ENCODE peak calls at places on chromosome 7, in eight cellular contexts. I is EL; H is cardiac muscle cell; D is MCF 10A; B is CD4-positive, alpha-beta T cell; K is OCI-M1; Q is A549; Y is activated effector memory CD4-positive, alpha-beta T cell treated with Interleukin-2 at 50 U/mL for 16 hours. A is an unnamed sample.

GRCh38 chr7:1247527-1248041 is 14.9 kb downstream of the UNCX start:
- DNase-seq in I (no peak), H (no peak), D (no peak), B (peak), K (no peak), Q (no peak), Y (no peak), A (peak)

GRCh38 chr7:112103246-112103645 is 103.0 kb downstream of the DOCK4 start:
- DNase-seq in I (no peak), H (peak), D (peak), B (no peak), K (peak), Q (no peak), Y (no peak), A (no peak)

GRCh38 chr7:373818-374705 is 84.1 kb downstream of the FOXL3 start:
- DNase-seq in I (no peak), H (no peak), D (no peak), B (no peak), K (no peak), Q (no peak), Y (no peak), A (peak)

GRCh38 chr7:35970458-35970857 is 169.6 kb downstream of the SEPTIN7 start:
- DNase-seq in I (no peak), H (no peak), D (no peak), B (no peak), K (no peak), Q (no peak), Y (no peak), A (no peak)

GRCh38 chr7:88260700-88261099 is 40.9 kb upstream of the SRI start:
- DNase-seq in I (no peak), H (no peak), D (no peak), B (no peak), K (no peak), Q (no peak), Y (no peak), A (no peak)

GRCh38 chr7:106196460-106197021 is 84.4 kb upstream of the SYPL1 start:
- DNase-seq in I (no peak), H (no peak), D (peak), B (no peak), K (no peak), Q (no peak), Y (no peak), A (no peak)

GRCh38 chr7:27247452-27248426 is 5.1 kb downstream of the EVX1 start:
- DNase-seq in I (no peak), H (no peak), D (no peak), B (no peak), K (no peak), Q (no peak), Y (no peak), A (no peak)

GRCh38 chr7:24057243-24057642 is 226.7 kb upstream of the NPY start:
- DNase-seq in I (no peak), H (no peak), D (no peak), B (no peak), K (no peak), Q (peak), Y (no peak), A (no peak)

GRCh38 chr7:73528204-73528603 is 6.1 kb upstream of the BAZ1B start:
- DNase-seq in I (no peak), H (no peak), D (no peak), B (no peak), K (no peak), Q (no peak), Y (no peak), A (no peak)

GRCh38 chr7:43112088-43112940 is at the start of gene HECW1:
- DNase-seq in I (no peak), H (no peak), D (no peak), B (no peak), K (no peak), Q (no peak), Y (no peak), A (peak)

GRCh38 chr7:46071601-46072000 is 150.5 kb upstream of the IGFBP3 start:
- DNase-seq in I (peak), H (peak), D (peak), B (no peak), K (no peak), Q (no peak), Y (no peak), A (no peak)

GRCh38 chr7:155815332-155816191 is 3.3 kb upstream of the SHH start:
- DNase-seq in I (peak), H (peak), D (peak), B (peak), K (peak), Q (peak), Y (peak), A (peak)

GRCh38 chr7:150755473-150756099 is 18.4 kb downstream of the GIMAP5 start:
- DNase-seq in I (no peak), H (peak), D (no peak), B (peak), K (no peak), Q (no peak), Y (peak), A (no peak)

GRCh38 chr7:158365332-158365731 is 222.3 kb downstream of the PTPRN2 start:
- DNase-seq in I (no peak), H (no peak), D (no peak), B (no peak), K (no peak), Q (no peak), Y (no peak), A (no peak)

GRCh38 chr7:98472391-98473002 is 71.6 kb upstream of the BAIAP2L1 start:
- DNase-seq in I (no peak), H (no peak), D (no peak), B (no peak), K (no peak), Q (no peak), Y (no peak), A (peak)

GRCh38 chr7:138935438-138936079 is 45.6 kb downstream of the KIAA1549 start:
- DNase-seq in I (peak), H (peak), D (peak), B (no peak), K (peak), Q (peak), Y (no peak), A (peak)

GRCh38 chr7:55258631-55259030 is 106.5 kb upstream of the LANCL2 start:
- DNase-seq in I (no peak), H (no peak), D (no peak), B (no peak), K (no peak), Q (no peak), Y (no peak), A (no peak)

GRCh38 chr7:90212149-90212495 is 582 bp downstream of the STEAP2 start:
- DNase-seq in I (no peak), H (no peak), D (peak), B (no peak), K (no peak), Q (peak), Y (no peak), A (no peak)

GRCh38 chr7:1807821-1808600 is 137.9 kb downstream of the ELFN1 start:
- DNase-seq in I (no peak), H (no peak), D (no peak), B (no peak), K (no peak), Q (no peak), Y (no peak), A (no peak)

GRCh38 chr7:2523941-2524807 is 4.6 kb downstream of the LFNG start:
- DNase-seq in I (peak), H (peak), D (peak), B (no peak), K (peak), Q (peak), Y (no peak), A (no peak)

GRCh38 chr7:31027161-31027965 is 24.7 kb upstream of the ADCYAP1R1 start:
- DNase-seq in I (no peak), H (peak), D (no peak), B (no peak), K (no peak), Q (no peak), Y (no peak), A (peak)

GRCh38 chr7:137895301-137896201 is 48.8 kb upstream of the DGKI start:
- DNase-seq in I (no peak), H (no peak), D (no peak), B (no peak), K (no peak), Q (no peak), Y (no peak), A (no peak)

GRCh38 chr7:136894789-136895188 is 26.3 kb downstream of the CHRM2 start:
- DNase-seq in I (no peak), H (no peak), D (no peak), B (no peak), K (no peak), Q (no peak), Y (no peak), A (no peak)

GRCh38 chr7:73725703-73726466 is 6.4 kb upstream of the STX1A start:
- DNase-seq in I (peak), H (peak), D (peak), B (peak), K (peak), Q (no peak), Y (peak), A (peak)

GRCh38 chr7:89775459-89775858 is 378.8 kb upstream of the STEAP1 start:
- DNase-seq in I (no peak), H (no peak), D (no peak), B (no peak), K (no peak), Q (no peak), Y (no peak), A (no peak)

GRCh38 chr7:69906309-69906995 is 308.2 kb downstream of the AUTS2 start:
- DNase-seq in I (no peak), H (peak), D (no peak), B (no peak), K (peak), Q (no peak), Y (no peak), A (no peak)

GRCh38 chr7:75866497-75867389 is 12.1 kb upstream of the RHBDD2 start:
- DNase-seq in I (peak), H (peak), D (peak), B (peak), K (peak), Q (peak), Y (peak), A (peak)